ENCODE peak calls at places on chromosomes 4 and X, in six cellular contexts. O is HT1080, U is WTC11, X is NCI-H187 treated with DMSO at 0.1 percent for 48 hours, K is HFFc6, C is mesendoderm. T is an unnamed sample.

GRCh38 chr4:139144911-139145551 is 32.0 kb downstream of the ELF2 start:
- DNase-seq in X (no peak), O (no peak), C (peak; percentile 95), U (peak; percentile 46), K (no peak), T (no peak)

GRCh38 chr4:107212565-107212964 is 176.5 kb upstream of the DKK2 start:
- DNase-seq in U (no peak), K (no peak), O (no peak), X (no peak), C (no peak), T (no peak)

GRCh38 chrX:148070504-148070877 is 89.4 kb downstream of the FMR1NB start:
- DNase-seq in O (no peak), U (no peak), X (no peak), K (no peak), C (peak; percentile 7), T (no peak)

GRCh38 chrX:23773601-23774175 is 9.3 kb upstream of the SAT1 start:
- DNase-seq in U (no peak), C (no peak), X (no peak), K (no peak), O (no peak), T (no peak)

GRCh38 chr4:108480881-108481280 is 139.5 kb upstream of the RPL34 start:
- DNase-seq in K (no peak), U (no peak), C (no peak), O (no peak), X (no peak), T (no peak)

GRCh38 chrX:155819525-155819924 is 61.6 kb upstream of the VAMP7 start:
- DNase-seq in O (no peak), K (no peak), U (no peak), X (no peak), C (peak; percentile 40), T (no peak)

GRCh38 chr4:166274136-166274761 is 401.2 kb downstream of the TLL1 start:
- DNase-seq in C (no peak), U (no peak), K (no peak), O (peak; percentile 15), X (no peak), T (no peak)

GRCh38 chr4:150007512-150007911 is 70.7 kb upstream of the DCLK2 start:
- DNase-seq in O (peak; percentile 70), U (no peak), X (no peak), K (peak; percentile 94), C (peak; percentile 89), T (no peak)

GRCh38 chr4:74444891-74445642 is at the start of gene AREG:
- DNase-seq in K (peak; percentile 41), O (peak; percentile 42), U (peak; percentile 80), C (peak; percentile 75), X (no peak), T (no peak)

GRCh38 chr4:187251896-187252295 is 528.2 kb upstream of the FAT1 start:
- DNase-seq in K (no peak), U (no peak), O (peak; percentile 74), X (no peak), C (no peak), T (no peak)

GRCh38 chr4:174454815-174455473 is 67.3 kb downstream of the HPGD start:
- DNase-seq in K (no peak), O (no peak), U (no peak), C (no peak), X (no peak), T (no peak)

GRCh38 chr4:22897520-22898108 is 204.9 kb downstream of the GBA3 start:
- DNase-seq in X (no peak), U (peak; percentile 55), C (peak; percentile 51), K (peak; percentile 1), O (peak; percentile 14), T (no peak)

GRCh38 chr4:153060191-153060590 is 124.1 kb downstream of the FHDC1 start:
- DNase-seq in C (no peak), O (no peak), X (no peak), K (no peak), U (no peak), T (no peak)